ENCODE peak calls at places on chromosomes 7 and 10, in seven cellular contexts. One of them, this sample, is unnamed.

GRCh38 chr10:63919576-63920279 is 398.5 kb downstream of the REEP3 start:
- DNase-seq in Peyer's patch: no peak
- DNase-seq in heart left ventricle: no peak
- DNase-seq in SK-MEL-5: no peak
- DNase-seq in putamen: no peak
- DNase-seq in NCI-H2171: no peak
- DNase-seq in ELR: no peak
- DNase-seq in this sample: peak; percentile 42

GRCh38 chr10:86110156-86110786 is 256.3 kb downstream of the GRID1 start:
- DNase-seq in Peyer's patch: no peak
- DNase-seq in heart left ventricle: no peak
- DNase-seq in SK-MEL-5: peak; percentile 22
- DNase-seq in putamen: no peak
- DNase-seq in NCI-H2171: no peak
- DNase-seq in ELR: no peak
- DNase-seq in this sample: no peak

GRCh38 chr7:71521506-71521905 is 389.6 kb downstream of the GALNT17 start:
- DNase-seq in Peyer's patch: no peak
- DNase-seq in heart left ventricle: no peak
- DNase-seq in SK-MEL-5: no peak
- DNase-seq in putamen: no peak
- DNase-seq in NCI-H2171: peak; percentile 91
- DNase-seq in ELR: no peak
- DNase-seq in this sample: no peak

GRCh38 chr10:71094712-71095390 is 117.5 kb upstream of the UNC5B start:
- DNase-seq in Peyer's patch: no peak
- DNase-seq in heart left ventricle: no peak
- DNase-seq in SK-MEL-5: no peak
- DNase-seq in putamen: no peak
- DNase-seq in NCI-H2171: no peak
- DNase-seq in ELR: peak; percentile 17
- DNase-seq in this sample: no peak

GRCh38 chr10:91796332-91797076 is 1.7 kb upstream of the TNKS2 start:
- DNase-seq in Peyer's patch: peak; percentile 79
- DNase-seq in heart left ventricle: peak; percentile 27
- DNase-seq in SK-MEL-5: peak; percentile 25
- DNase-seq in putamen: no peak
- DNase-seq in NCI-H2171: no peak
- DNase-seq in ELR: no peak
- DNase-seq in this sample: peak; percentile 32

GRCh38 chr7:134552105-134552504 is 3.2 kb downstream of the AKR1B15 start:
- DNase-seq in Peyer's patch: peak; percentile 48
- DNase-seq in heart left ventricle: no peak
- DNase-seq in SK-MEL-5: peak; percentile 71
- DNase-seq in putamen: no peak
- DNase-seq in NCI-H2171: no peak
- DNase-seq in ELR: peak; percentile 17
- DNase-seq in this sample: no peak

GRCh38 chr10:90504172-90504571 is 353.7 kb downstream of the HTR7 start:
- DNase-seq in Peyer's patch: no peak
- DNase-seq in heart left ventricle: no peak
- DNase-seq in SK-MEL-5: no peak
- DNase-seq in putamen: no peak
- DNase-seq in NCI-H2171: no peak
- DNase-seq in ELR: no peak
- DNase-seq in this sample: no peak

GRCh38 chr10:5413012-5413938 is 918 bp downstream of the NET1 start:
- DNase-seq in Peyer's patch: no peak
- DNase-seq in heart left ventricle: no peak
- DNase-seq in SK-MEL-5: peak; percentile 51
- DNase-seq in putamen: no peak
- DNase-seq in NCI-H2171: peak; percentile 1
- DNase-seq in ELR: peak; percentile 71
- DNase-seq in this sample: peak; percentile 46

GRCh38 chr7:158280467-158281154 is 307.0 kb downstream of the PTPRN2 start:
- DNase-seq in Peyer's patch: peak; percentile 7
- DNase-seq in heart left ventricle: no peak
- DNase-seq in SK-MEL-5: no peak
- DNase-seq in putamen: no peak
- DNase-seq in NCI-H2171: no peak
- DNase-seq in ELR: no peak
- DNase-seq in this sample: no peak

GRCh38 chr10:126518186-126519080 is 130.2 kb upstream of the ADAM12 start:
- DNase-seq in Peyer's patch: no peak
- DNase-seq in heart left ventricle: no peak
- DNase-seq in SK-MEL-5: peak; percentile 33
- DNase-seq in putamen: no peak
- DNase-seq in NCI-H2171: no peak
- DNase-seq in ELR: no peak
- DNase-seq in this sample: no peak

GRCh38 chr10:36023939-36024338 is 381.8 kb upstream of the FZD8 start:
- DNase-seq in Peyer's patch: no peak
- DNase-seq in heart left ventricle: no peak
- DNase-seq in SK-MEL-5: peak; percentile 6
- DNase-seq in putamen: no peak
- DNase-seq in NCI-H2171: no peak
- DNase-seq in ELR: peak; percentile 69
- DNase-seq in this sample: no peak

GRCh38 chr10:19974138-19974537 is 157.9 kb downstream of the PLXDC2 start:
- DNase-seq in Peyer's patch: no peak
- DNase-seq in heart left ventricle: no peak
- DNase-seq in SK-MEL-5: no peak
- DNase-seq in putamen: no peak
- DNase-seq in NCI-H2171: no peak
- DNase-seq in ELR: no peak
- DNase-seq in this sample: no peak

GRCh38 chr7:30247546-30248386 is 36.6 kb upstream of the ZNRF2 start:
- DNase-seq in Peyer's patch: no peak
- DNase-seq in heart left ventricle: no peak
- DNase-seq in SK-MEL-5: no peak
- DNase-seq in putamen: no peak
- DNase-seq in NCI-H2171: peak; percentile 19
- DNase-seq in ELR: no peak
- DNase-seq in this sample: no peak

GRCh38 chr10:45000138-45000763 is 472 bp upstream of the ZNF22 start:
- DNase-seq in Peyer's patch: peak; percentile 80
- DNase-seq in heart left ventricle: peak; percentile 87
- DNase-seq in SK-MEL-5: no peak
- DNase-seq in putamen: no peak
- DNase-seq in NCI-H2171: no peak
- DNase-seq in ELR: peak; percentile 24
- DNase-seq in this sample: no peak

GRCh38 chr10:22437620-22438588 is 92.6 kb downstream of the SPAG6 start:
- DNase-seq in Peyer's patch: peak; percentile 69
- DNase-seq in heart left ventricle: no peak
- DNase-seq in SK-MEL-5: no peak
- DNase-seq in putamen: no peak
- DNase-seq in NCI-H2171: no peak
- DNase-seq in ELR: no peak
- DNase-seq in this sample: peak; percentile 53

GRCh38 chr7:88095-88926 is 104.1 kb upstream of the FAM20C start:
- DNase-seq in Peyer's patch: peak; percentile 40
- DNase-seq in heart left ventricle: no peak
- DNase-seq in SK-MEL-5: no peak
- DNase-seq in putamen: no peak
- DNase-seq in NCI-H2171: no peak
- DNase-seq in ELR: peak; percentile 24
- DNase-seq in this sample: no peak

GRCh38 chr10:59283456-59284082 is 78.8 kb downstream of the FAM13C start:
- DNase-seq in Peyer's patch: no peak
- DNase-seq in heart left ventricle: no peak
- DNase-seq in SK-MEL-5: no peak
- DNase-seq in putamen: peak; percentile 40
- DNase-seq in NCI-H2171: no peak
- DNase-seq in ELR: no peak
- DNase-seq in this sample: peak; percentile 73

This sample was measured in pons.